ENCODE peak calls at places on chromosomes 7 and 10, in seven cellular contexts. H, D, C, U, Q, M and B are unnamed samples.

GRCh38 chr7:82319674-82320118 is 123.9 kb downstream of the CACNA2D1 start:
- DNase-seq in D (no peak), M (peak), Q (peak), U (no peak), C (no peak), H (peak), B (peak)

GRCh38 chr7:23418046-23418445 is 52.2 kb downstream of the IGF2BP3 start:
- DNase-seq in C (no peak), U (no peak), M (no peak), H (peak), Q (no peak), D (no peak), B (no peak)

GRCh38 chr10:93074597-93075368 is 1.1 kb downstream of the CYP26A1 start:
- DNase-seq in H (no peak), M (no peak), Q (no peak), U (no peak), C (no peak), D (no peak), B (no peak)

GRCh38 chr7:136728945-136729344 is 139.5 kb upstream of the CHRM2 start:
- DNase-seq in U (no peak), D (no peak), C (no peak), H (no peak), Q (no peak), M (no peak), B (no peak)

GRCh38 chr10:132779850-132780249 is 6.1 kb downstream of the NKX6-2 start:
- DNase-seq in Q (no peak), H (no peak), D (no peak), U (no peak), C (no peak), M (no peak), B (no peak)

GRCh38 chr7:149224352-149224751 is 15.1 kb upstream of the ZNF212 start:
- DNase-seq in M (no peak), D (no peak), H (no peak), Q (no peak), U (no peak), C (no peak), B (no peak)

GRCh38 chr7:152925412-152926147 is 166.0 kb downstream of the ACTR3B start:
- DNase-seq in U (no peak), M (no peak), Q (no peak), D (no peak), C (no peak), H (no peak), B (no peak)

GRCh38 chr10:73744690-73744994 is 470 bp downstream of the SEC24C start:
- DNase-seq in M (no peak), H (no peak), D (peak), U (peak), C (no peak), Q (peak), B (no peak)

GRCh38 chr7:94529516-94529915 is 19.9 kb downstream of the CASD1 start:
- DNase-seq in Q (no peak), M (no peak), D (no peak), H (no peak), U (no peak), C (no peak), B (no peak)

GRCh38 chr7:3641556-3641955 is 340.5 kb downstream of the SDK1 start:
- DNase-seq in D (no peak), H (no peak), C (no peak), M (no peak), U (no peak), Q (no peak), B (no peak)

GRCh38 chr7:45699726-45700390 is 125.7 kb downstream of the ADCY1 start:
- DNase-seq in Q (peak), U (no peak), H (no peak), M (no peak), C (no peak), D (no peak), B (no peak)

GRCh38 chr10:32417906-32418547 is 27.9 kb upstream of the CCDC7 start:
- DNase-seq in H (peak), D (no peak), Q (no peak), M (peak), U (no peak), C (no peak), B (peak)